ENCODE peak calls at places on chromosomes 5 and 9, in nine cellular contexts. B, O, C, U, J, S, Y, Q and T are unnamed samples.

GRCh38 chr5:30103056-30104020 is 1090.1 kb upstream of the CDH6 start:
- DNase-seq in Q (peak; percentile 61), C (no peak), S (no peak), U (no peak), B (no peak), J (no peak), Y (no peak), O (no peak), T (no peak)

GRCh38 chr5:139640432-139641115 is 7.6 kb upstream of the CXXC5 start:
- DNase-seq in Y (no peak), C (no peak), Q (no peak), S (no peak), O (no peak), U (no peak), J (no peak), B (no peak), T (peak; percentile 69)

GRCh38 chr5:71533142-71533541 is 54.0 kb upstream of the MCCC2 start:
- DNase-seq in U (no peak), S (no peak), J (no peak), B (no peak), O (no peak), Q (peak; percentile 39), C (no peak), Y (no peak), T (no peak)

GRCh38 chr5:142689081-142689480 is 3.2 kb upstream of the FGF1 start:
- DNase-seq in S (no peak), C (no peak), U (no peak), B (peak; percentile 41), O (no peak), Y (no peak), J (no peak), Q (no peak), T (no peak)

GRCh38 chr9:20209421-20210340 is 412.6 kb downstream of the MLLT3 start:
- DNase-seq in S (no peak), Q (no peak), U (no peak), B (no peak), O (no peak), C (no peak), J (no peak), Y (no peak), T (no peak)

GRCh38 chr5:138032028-138032571 is 779 bp downstream of the FAM13B start:
- DNase-seq in Y (peak; percentile 67), J (peak; percentile 69), C (no peak), S (peak; percentile 68), B (no peak), U (peak; percentile 72), Q (peak; percentile 58), O (peak; percentile 75), T (no peak)

GRCh38 chr9:113755433-113755832 is 120.7 kb upstream of the ZNF618 start:
- DNase-seq in B (no peak), Q (no peak), Y (no peak), U (no peak), S (no peak), C (no peak), O (no peak), J (peak; percentile 11), T (no peak)

GRCh38 chr9:129442791-129443511 is 177.9 kb downstream of the C9orf50 start:
- DNase-seq in Y (no peak), B (peak; percentile 55), C (peak; percentile 76), J (peak; percentile 67), O (no peak), Q (no peak), S (no peak), U (no peak), T (no peak)

GRCh38 chr9:35518212-35518917 is 28.5 kb downstream of the RUSC2 start:
- DNase-seq in S (no peak), J (peak; percentile 81), B (peak; percentile 88), O (peak; percentile 68), Y (peak; percentile 59), U (peak; percentile 73), C (no peak), Q (peak; percentile 88), T (no peak)

GRCh38 chr5:73770601-73771025 is 144.6 kb downstream of the ARHGEF28 start:
- DNase-seq in Y (no peak), U (no peak), O (no peak), S (no peak), J (no peak), B (no peak), Q (no peak), C (no peak), T (no peak)

GRCh38 chr5:143782588-143783386 is 29.2 kb upstream of the HMHB1 start:
- DNase-seq in Q (no peak), U (no peak), C (no peak), B (peak; percentile 83), Y (peak; percentile 27), S (no peak), J (no peak), O (no peak), T (no peak)

GRCh38 chr9:35993976-35994720 is 36.2 kb upstream of the OR2S2 start:
- DNase-seq in S (no peak), O (no peak), Q (no peak), C (no peak), U (no peak), J (no peak), Y (no peak), B (no peak), T (no peak)

DNA sequence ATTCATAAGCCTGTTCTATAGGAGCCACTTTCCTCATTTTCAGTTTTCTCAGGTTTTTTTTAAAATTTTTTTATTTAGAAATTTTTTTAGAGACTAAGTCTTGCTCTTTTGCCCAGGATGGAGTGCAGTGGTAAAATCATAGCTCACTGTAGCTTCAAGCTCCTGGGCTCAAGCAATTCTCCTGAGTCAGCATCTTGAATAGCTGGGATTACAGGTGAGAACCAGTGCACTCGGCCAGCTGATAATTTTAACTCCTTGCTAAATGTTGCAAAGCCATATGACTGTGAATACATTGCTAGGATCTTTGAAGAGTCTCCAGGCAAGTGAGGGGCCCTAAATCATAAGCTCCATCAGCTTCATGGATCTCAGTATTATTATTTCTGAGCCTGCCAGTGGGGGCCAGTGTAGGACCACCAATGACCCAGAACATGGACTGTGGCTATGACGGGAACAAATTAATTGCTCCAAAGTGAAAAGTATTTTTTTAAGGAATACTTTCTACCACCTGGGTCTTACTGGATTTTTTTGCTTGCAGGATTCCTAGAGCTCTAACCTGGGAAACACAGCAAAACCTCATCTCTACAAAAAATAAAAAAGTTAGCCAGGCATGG is 5.7 kb upstream of the GAPVD1 start:
- DNase-seq in B (peak; percentile 69), O (no peak), J (peak; percentile 16), Y (peak; percentile 32), C (no peak), Q (peak; percentile 41), U (no peak), S (no peak), T (no peak)
- TF ChIP-seq CTCF in B (peak; percentile 74), O (peak; percentile 20), J (peak; percentile 40), Y (no peak), C (no peak), Q (peak; percentile 39), U (peak; percentile 58), S (peak; percentile 43), T (peak; percentile 65)

GRCh38 chr5:129051283-129051682 is 43.3 kb upstream of the ISOC1 start:
- DNase-seq in U (no peak), C (no peak), Q (no peak), S (no peak), Y (no peak), B (no peak), O (no peak), J (no peak), T (no peak)
- TF ChIP-seq CTCF in U (no peak), C (no peak), Q (no peak), S (no peak), Y (no peak), B (no peak), O (no peak), J (no peak), T (no peak)

GRCh38 chr9:127161081-127161621 is 38.7 kb upstream of the ANGPTL2 start:
- DNase-seq in Y (no peak), Q (no peak), U (no peak), J (no peak), O (no peak), S (no peak), C (no peak), B (peak; percentile 35), T (peak; percentile 49)

GRCh38 chr9:127165096-127165495 is 42.7 kb upstream of the ANGPTL2 start:
- DNase-seq in B (peak; percentile 33), Y (no peak), Q (no peak), J (no peak), C (no peak), O (no peak), S (no peak), U (no peak), T (peak; percentile 34)

GRCh38 chr9:127162046-127162445 is 39.6 kb upstream of the ANGPTL2 start:
- DNase-seq in Y (no peak), J (no peak), Q (no peak), O (no peak), C (no peak), S (no peak), B (peak; percentile 36), U (peak; percentile 12), T (no peak)

GRCh38 chr9:127162567-127163365 is 40.3 kb upstream of the ANGPTL2 start:
- DNase-seq in U (no peak), Q (no peak), S (no peak), B (peak; percentile 43), J (no peak), O (no peak), Y (no peak), C (no peak), T (peak; percentile 34)

GRCh38 chr9:127163409-127163808 is 41.0 kb upstream of the ANGPTL2 start:
- DNase-seq in S (no peak), O (no peak), B (peak; percentile 37), C (no peak), U (no peak), J (no peak), Q (peak; percentile 77), Y (no peak), T (no peak)
- TF ChIP-seq CTCF in S (no peak), O (no peak), B (no peak), C (no peak), U (no peak), J (no peak), Q (no peak), Y (no peak), T (no peak)

GRCh38 chr5:172374783-172375182 is 79.5 kb downstream of the SH3PXD2B start:
- DNase-seq in U (no peak), O (no peak), Q (no peak), S (no peak), B (no peak), J (no peak), C (no peak), Y (no peak), T (no peak)

GRCh38 chr5:172365948-172366608 is 82.5 kb upstream of the UBTD2 start:
- DNase-seq in B (no peak), S (no peak), Y (no peak), O (no peak), J (no peak), U (no peak), C (no peak), Q (no peak), T (no peak)

GRCh38 chr5:172373680-172374079 is 80.6 kb downstream of the SH3PXD2B start:
- DNase-seq in Y (no peak), O (no peak), Q (no peak), S (no peak), J (no peak), C (no peak), U (no peak), B (no peak), T (no peak)

GRCh38 chr5:172370237-172370640 is 84.1 kb downstream of the SH3PXD2B start:
- DNase-seq in Q (no peak), C (no peak), O (no peak), Y (no peak), S (no peak), J (no peak), B (no peak), U (no peak), T (no peak)

GRCh38 chr5:172370648-172371248 is 83.6 kb downstream of the SH3PXD2B start:
- DNase-seq in Q (peak; percentile 72), C (no peak), Y (peak; percentile 66), U (no peak), J (peak; percentile 62), S (no peak), O (no peak), B (peak; percentile 80), T (no peak)
- TF ChIP-seq CTCF in Q (peak; percentile 73), C (peak; percentile 43), Y (peak; percentile 73), U (peak; percentile 86), J (peak; percentile 61), S (peak; percentile 51), O (no peak), B (peak; percentile 81), T (peak; percentile 76)